ENCODE peak calls at places on chromosomes 11 and 22, in eight cellular contexts. W is stomach, K is A549, L is transverse colon, G is SK-N-SH, E is sigmoid colon, C is ovary, N is upper lobe of left lung. S is an unnamed sample.

GRCh38 chr22:27990879-27991278 is 71.8 kb upstream of the PITPNB start:
- DNase-seq in L (peak; percentile 15), W (peak; percentile 35), C (peak; percentile 50), N (no peak), E (peak; percentile 88), K (peak; percentile 16), G (peak; percentile 72), S (peak; percentile 67)

GRCh38 chr11:25566298-25567200 is 765.4 kb upstream of the ANO3 start:
- DNase-seq in K (no peak), W (no peak), L (no peak), C (peak; percentile 46), N (peak; percentile 20), E (peak; percentile 64), G (no peak), S (peak; percentile 69)

GRCh38 chr11:122979815-122980656 is 1.6 kb downstream of the BSX start:
- DNase-seq in G (no peak), N (no peak), C (no peak), L (no peak), K (no peak), E (no peak), W (no peak), S (no peak)

GRCh38 chr11:2310073-2310785 is 8.4 kb downstream of the TSPAN32 start:
- DNase-seq in W (no peak), N (no peak), C (no peak), E (peak; percentile 59), L (no peak), G (no peak), K (no peak), S (no peak)

GRCh38 chr11:12052676-12053605 is 44.5 kb upstream of the DKK3 start:
- DNase-seq in N (no peak), G (no peak), L (no peak), K (peak; percentile 57), C (no peak), W (no peak), E (peak; percentile 62), S (no peak)

GRCh38 chr11:88596786-88597185 is 259.2 kb upstream of the CTSC start:
- DNase-seq in E (no peak), K (no peak), L (no peak), C (no peak), W (no peak), N (no peak), G (no peak), S (no peak)

GRCh38 chr22:27844656-27845602 is 43.4 kb upstream of the MN1 start:
- DNase-seq in N (peak; percentile 9), K (no peak), G (no peak), L (no peak), W (no peak), E (peak; percentile 61), C (no peak), S (no peak)

GRCh38 chr11:70251583-70252285 is 18.8 kb upstream of the PPFIA1 start:
- DNase-seq in C (no peak), N (no peak), G (no peak), W (no peak), E (no peak), K (no peak), L (no peak), S (no peak)

GRCh38 chr11:91846002-91846401 is 378.6 kb upstream of the FAT3 start:
- DNase-seq in E (no peak), C (no peak), K (no peak), N (no peak), W (no peak), G (no peak), L (no peak), S (no peak)

GRCh38 chr22:22348127-22348814 is 103.7 kb downstream of the VPREB1 start:
- DNase-seq in K (peak; percentile 7), C (no peak), L (no peak), W (no peak), G (no peak), N (no peak), E (no peak), S (no peak)
- TF ChIP-seq EP300 in K (no peak), C (no peak), L (no peak), W (no peak), G (no peak), N (no peak), E (no peak), S (no peak)

GRCh38 chr22:47596176-47596690 is 833.8 kb downstream of the TBC1D22A start:
- DNase-seq in E (peak; percentile 37), K (no peak), L (no peak), W (no peak), C (no peak), G (no peak), N (no peak), S (no peak)
- TF ChIP-seq EP300 in E (no peak), K (no peak), L (no peak), W (no peak), C (no peak), G (no peak), N (no peak), S (no peak)

GRCh38 chr11:94295534-94295933 is 8.8 kb upstream of the IZUMO1R start:
- DNase-seq in N (no peak), G (no peak), L (no peak), C (no peak), W (no peak), E (no peak), K (peak; percentile 16), S (no peak)
- TF ChIP-seq EP300 in N (no peak), G (no peak), L (no peak), C (no peak), W (no peak), E (no peak), K (no peak), S (no peak)

GRCh38 chr22:29311468-29312217 is 3.9 kb downstream of the RASL10A start:
- DNase-seq in W (no peak), N (no peak), K (no peak), L (no peak), G (peak; percentile 37), C (peak; percentile 64), E (no peak), S (no peak)
- TF ChIP-seq EP300 in W (no peak), N (no peak), K (no peak), L (no peak), G (no peak), C (no peak), E (no peak), S (no peak)

GRCh38 chr22:39182478-39183030 is 30.1 kb upstream of the CBX7 start:
- DNase-seq in N (no peak), W (no peak), E (no peak), L (no peak), C (no peak), K (no peak), G (no peak), S (no peak)

GRCh38 chr22:39181778-39182177 is 29.3 kb upstream of the CBX7 start:
- DNase-seq in C (no peak), G (no peak), N (no peak), W (no peak), K (no peak), L (no peak), E (no peak), S (no peak)

GRCh38 chr22:39185601-39186012 is 33.1 kb upstream of the CBX7 start:
- DNase-seq in K (no peak), G (no peak), W (no peak), L (no peak), N (peak; percentile 70), E (peak; percentile 89), C (no peak), S (no peak)

GRCh38 chr22:39184586-39185577 is 32.4 kb upstream of the CBX7 start:
- DNase-seq in E (peak; percentile 60), K (no peak), C (no peak), L (no peak), W (no peak), G (no peak), N (no peak), S (no peak)

GRCh38 chr22:39183991-39184585 is 31.6 kb upstream of the CBX7 start:
- DNase-seq in L (no peak), W (no peak), G (no peak), C (no peak), K (peak; percentile 29), E (no peak), N (no peak), S (no peak)
- TF ChIP-seq EP300 in L (no peak), W (no peak), G (no peak), C (no peak), K (no peak), E (no peak), N (no peak), S (no peak)

GRCh38 chr11:84036664-84037194 is 750.6 kb upstream of the CCDC90B start:
- DNase-seq in C (no peak), W (no peak), N (no peak), G (no peak), K (no peak), E (no peak), L (no peak), S (no peak)
- TF ChIP-seq EP300 in C (no peak), W (no peak), N (no peak), G (no peak), K (no peak), E (no peak), L (no peak), S (no peak)

DNA sequence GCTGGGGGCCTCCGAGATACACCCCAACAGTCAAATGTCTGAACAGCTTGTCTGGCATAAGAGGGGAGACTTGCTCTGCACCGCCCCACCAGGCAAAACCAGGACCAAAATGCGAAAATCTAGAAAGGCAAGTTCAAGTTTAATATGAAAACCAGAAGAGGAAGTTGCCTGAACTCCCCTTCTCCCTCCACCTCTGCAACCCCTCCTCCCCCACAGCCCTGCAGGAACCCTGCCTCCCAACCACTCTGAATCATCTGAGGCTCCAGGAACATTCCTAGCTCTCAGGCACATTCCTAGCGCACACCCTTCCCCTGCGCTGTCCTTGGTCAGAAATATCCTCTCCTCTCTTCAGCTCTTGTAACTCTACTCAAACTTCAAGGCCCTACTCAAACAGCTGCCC is 36.7 kb downstream of the ISX start:
- DNase-seq in W (no peak), G (no peak), C (no peak), N (peak; percentile 28), E (no peak), L (peak; percentile 71), K (peak; percentile 27), S (no peak)
- TF ChIP-seq EP300 in W (no peak), G (no peak), C (no peak), N (no peak), E (no peak), L (no peak), K (no peak), S (no peak)

GRCh38 chr22:46582281-46582811 is 37.8 kb upstream of the GRAMD4 start:
- DNase-seq in G (no peak), W (peak; percentile 77), L (peak; percentile 81), K (no peak), E (peak; percentile 58), C (no peak), N (no peak), S (no peak)
- TF ChIP-seq EP300 in G (no peak), W (no peak), L (no peak), K (no peak), E (no peak), C (no peak), N (no peak), S (no peak)